ENCODE peak calls at places on chromosomes 11 and 22, in nine cellular contexts. J is GM23338, U is IMR-90, S is HCT116, F is mammary epithelial cell, G is PC-3, N is neuronal stem cell, R is mesenchymal stem cell, K is GM12878. D is an unnamed sample.

GRCh38 chr11:70584786-70585545 is 186.6 kb downstream of the CTTN start:
- DNase-seq in J (no peak), U (no peak), S (no peak), F (no peak), G (no peak), N (no peak), R (no peak), K (no peak), D (no peak)

GRCh38 chr11:121551463-121551862 is 98.7 kb upstream of the SORL1-AS1 start:
- DNase-seq in J (no peak), U (no peak), S (no peak), F (no peak), G (no peak), N (no peak), R (no peak), K (no peak), D (no peak)

GRCh38 chr11:102991776-102992175 is 36.2 kb upstream of the MMP13 start:
- DNase-seq in J (no peak), U (no peak), S (no peak), F (no peak), G (no peak), N (no peak), R (no peak), K (no peak), D (no peak)

GRCh38 chr11:16169541-16169940 is 186.8 kb downstream of the SOX6 start:
- DNase-seq in J (peak; percentile 53), U (peak; percentile 30), S (no peak), F (no peak), G (no peak), N (no peak), R (no peak), K (no peak), D (no peak)

GRCh38 chr11:44324222-44324621 is 14.3 kb upstream of the ALX4 start:
- DNase-seq in J (no peak), U (no peak), S (no peak), F (no peak), G (no peak), N (no peak), R (no peak), K (no peak), D (no peak)

GRCh38 chr22:37230673-37231405 is 13.2 kb downstream of the RAC2 start:
- DNase-seq in J (no peak), U (no peak), S (no peak), F (no peak), G (no peak), N (no peak), R (no peak), K (peak; percentile 61), D (no peak)

GRCh38 chr22:18992543-18993198 is 56.6 kb upstream of the PRODH start:
- DNase-seq in J (no peak), U (no peak), S (no peak), F (no peak), G (no peak), N (no peak), R (no peak), K (no peak), D (no peak)

GRCh38 chr11:61752925-61753551 is 602 bp downstream of the MYRF start:
- DNase-seq in J (no peak), U (no peak), S (no peak), F (no peak), G (no peak), N (no peak), R (no peak), K (no peak), D (no peak)

GRCh38 chr11:8814923-8815240 is 96.1 kb upstream of the AKIP1 start:
- DNase-seq in J (no peak), U (no peak), S (no peak), F (no peak), G (no peak), N (no peak), R (no peak), K (no peak), D (no peak)
- H3K27ac ChIP-seq in J (no peak overlapping the region), U (no peak overlapping the region), S (no peak overlapping the region), F (peak overlapping the region; percentile 94), G (peak overlapping the region; percentile 53), N (no peak overlapping the region), R (peak overlapping the region; percentile 93), K (no peak overlapping the region), D (no peak overlapping the region)

GRCh38 chr11:108562746-108563581 is 30.6 kb downstream of the EXPH5 start:
- DNase-seq in J (no peak), U (no peak), S (no peak), F (peak; percentile 17), G (peak; percentile 49), N (no peak), R (no peak), K (no peak), D (peak; percentile 22)

GRCh38 chr11:108559904-108560303 is 33.7 kb downstream of the EXPH5 start:
- DNase-seq in J (no peak), U (peak; percentile 76), S (no peak), F (peak; percentile 14), G (no peak), N (no peak), R (peak; percentile 50), K (no peak), D (no peak)

GRCh38 chr11:108558222-108558621 is 35.3 kb downstream of the EXPH5 start:
- DNase-seq in J (no peak), U (no peak), S (no peak), F (no peak), G (no peak), N (no peak), R (no peak), K (peak; percentile 56), D (no peak)

GRCh38 chr11:108559340-108559739 is 34.2 kb downstream of the EXPH5 start:
- DNase-seq in J (no peak), U (peak; percentile 76), S (no peak), F (peak; percentile 69), G (no peak), N (no peak), R (peak; percentile 16), K (no peak), D (no peak)

DNA sequence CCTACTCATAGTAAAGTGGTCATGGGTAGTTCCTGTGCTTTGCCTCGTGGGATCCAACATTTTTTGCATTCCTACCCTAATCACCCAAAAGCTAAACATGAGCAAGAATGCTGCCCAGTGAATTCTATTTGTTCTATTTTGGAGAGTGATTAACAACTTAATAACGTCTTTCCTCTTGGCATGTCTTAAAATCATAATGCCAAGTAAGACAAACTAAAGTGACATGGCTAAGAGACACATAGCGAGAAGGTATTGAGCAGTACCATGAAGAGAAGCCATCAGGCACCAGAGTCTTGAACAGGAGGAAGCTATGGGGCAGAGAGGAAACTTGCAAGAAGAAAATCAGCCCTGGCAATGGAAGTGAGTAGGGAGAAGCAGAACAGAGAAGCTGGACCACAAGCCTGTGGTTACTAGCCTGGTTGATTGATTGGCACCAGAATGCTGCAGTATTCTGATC is 32.0 kb downstream of the EXPH5 start:
- DNase-seq in J (no peak), U (peak; percentile 31), S (no peak), F (no peak), G (peak; percentile 31), N (no peak), R (peak; percentile 9), K (no peak), D (no peak)
- H2AFZ ChIP-seq in J (no peak overlapping the region), U (peak overlapping the region; percentile 38), S (no peak overlapping the region), F (no peak overlapping the region), G (no peak overlapping the region), N (no peak overlapping the region), R (no peak overlapping the region), K (no peak overlapping the region), D (no peak overlapping the region)

GRCh38 chr22:45441158-45441557 is 27.7 kb downstream of the RIBC2 start:
- DNase-seq in J (peak; percentile 77), U (peak; percentile 68), S (peak; percentile 42), F (peak; percentile 46), G (peak; percentile 70), N (peak; percentile 39), R (peak; percentile 62), K (no peak), D (peak; percentile 73)

GRCh38 chr22:45444168-45444567 is 30.7 kb downstream of the RIBC2 start:
- DNase-seq in J (no peak), U (peak; percentile 54), S (no peak), F (no peak), G (no peak), N (no peak), R (peak; percentile 28), K (no peak), D (no peak)

GRCh38 chr22:45438364-45438763 is 24.9 kb downstream of the RIBC2 start:
- DNase-seq in J (no peak), U (peak; percentile 57), S (no peak), F (no peak), G (no peak), N (no peak), R (peak; percentile 38), K (no peak), D (no peak)

GRCh38 chr22:45445031-45445710 is 31.7 kb downstream of the RIBC2 start:
- DNase-seq in J (no peak), U (no peak), S (no peak), F (no peak), G (no peak), N (no peak), R (no peak), K (no peak), D (no peak)

GRCh38 chr22:45442120-45442519 is 28.6 kb downstream of the RIBC2 start:
- DNase-seq in J (no peak), U (peak; percentile 31), S (no peak), F (no peak), G (no peak), N (no peak), R (no peak), K (no peak), D (peak; percentile 28)
- H3K27ac ChIP-seq in J (no peak overlapping the region), U (no peak overlapping the region), S (no peak overlapping the region), F (no peak overlapping the region), G (no peak overlapping the region), N (no peak overlapping the region), R (no peak overlapping the region), K (no peak overlapping the region), D (no peak overlapping the region)

GRCh38 chr11:78800089-78800690 is 225.5 kb upstream of the NARS2 start:
- DNase-seq in J (no peak), U (no peak), S (no peak), F (no peak), G (peak; percentile 71), N (no peak), R (no peak), K (no peak), D (peak; percentile 62)

GRCh38 chr11:78798567-78799170 is 224.0 kb upstream of the NARS2 start:
- DNase-seq in J (peak; percentile 83), U (peak; percentile 81), S (peak; percentile 28), F (peak; percentile 11), G (peak; percentile 85), N (peak; percentile 54), R (peak; percentile 76), K (no peak), D (peak; percentile 79)

GRCh38 chr11:78800756-78801155 is 226.1 kb upstream of the NARS2 start:
- DNase-seq in J (no peak), U (no peak), S (no peak), F (no peak), G (no peak), N (no peak), R (no peak), K (no peak), D (no peak)

GRCh38 chr11:78802058-78802633 is 227.5 kb upstream of the NARS2 start:
- DNase-seq in J (peak; percentile 53), U (no peak), S (no peak), F (no peak), G (peak; percentile 32), N (no peak), R (peak; percentile 28), K (no peak), D (peak; percentile 43)

DNA sequence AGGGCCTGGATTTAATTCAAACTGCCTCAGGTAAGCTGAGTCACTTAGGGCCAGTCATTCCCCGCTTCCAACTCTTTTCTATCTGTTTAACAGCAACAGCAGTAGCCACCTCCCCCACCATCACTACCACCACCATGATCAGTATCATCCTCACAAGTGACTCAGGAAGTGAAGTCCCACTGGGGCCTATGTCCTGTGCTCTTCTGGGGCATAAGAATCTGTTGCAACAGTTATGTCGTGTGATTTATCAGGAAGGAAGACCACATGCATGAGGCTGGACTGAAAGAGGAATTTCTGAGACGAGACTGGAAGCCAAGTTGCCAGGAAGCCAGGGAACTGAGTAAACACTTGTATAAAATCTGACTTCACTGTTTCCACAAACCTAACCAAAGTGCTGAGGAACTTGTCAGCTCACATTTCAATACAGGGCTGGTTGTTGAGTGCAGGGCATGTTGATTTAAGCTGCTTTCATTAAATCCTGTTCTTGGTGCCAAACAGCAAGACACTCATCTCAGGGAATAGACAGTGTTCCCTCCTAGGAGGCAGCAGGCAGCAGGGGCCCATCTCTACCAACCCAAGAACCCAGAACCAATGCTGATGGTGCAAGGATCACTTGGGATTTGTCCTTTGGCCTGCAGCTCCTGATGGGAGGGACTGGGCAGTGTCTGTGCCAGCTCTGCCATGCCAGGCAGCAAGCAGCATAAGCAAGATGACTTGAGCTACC is 226.7 kb upstream of the NARS2 start:
- DNase-seq in J (no peak), U (peak; percentile 98), S (no peak), F (peak; percentile 50), G (peak; percentile 99), N (no peak), R (peak; percentile 98), K (no peak), D (no peak)
- H2AFZ ChIP-seq in J (no peak overlapping the region), U (peak overlapping the region; percentile 70), S (no peak overlapping the region), F (peak overlapping the region; percentile 23), G (no peak overlapping the region), N (no peak overlapping the region), R (no peak overlapping the region), K (no peak overlapping the region), D (no peak overlapping the region)